ENCODE peak calls at places on chromosome 22, in five cellular contexts. J is thoracic aorta, T is epithelial cell of esophagus, R is fibroblast of pulmonary artery, Q is kidney. E is an unnamed sample.
A peak's percentile ranks its signal among the peaks of the same experiment; 100 is the strongest.

GRCh38 chr22:50326959-50327710 is at the start of gene DENND6B:
- DNase-seq in R (peak; percentile 77), T (peak; percentile 78), J (no peak), Q (peak; percentile 93), E (peak; percentile 89)

GRCh38 chr22:27800250-27801131 is 1.1 kb downstream of the MN1 start:
- DNase-seq in J (no peak), Q (peak; percentile 77), R (peak; percentile 33), T (peak; percentile 56), E (peak; percentile 49)

GRCh38 chr22:27270818-27271510 is 530.6 kb downstream of the MN1 start:
- DNase-seq in Q (no peak), T (no peak), J (no peak), R (peak; percentile 22), E (no peak)

GRCh38 chr22:47775191-47775590 is 1012.7 kb downstream of the TBC1D22A start:
- DNase-seq in R (no peak), T (no peak), Q (no peak), J (no peak), E (no peak)

GRCh38 chr22:50577987-50578775 is at the start of gene CPT1B:
- DNase-seq in R (no peak), J (no peak), T (no peak), Q (no peak), E (no peak)

GRCh38 chr22:44685384-44686056 is 16.5 kb upstream of the PRR5 start:
- DNase-seq in Q (no peak), T (peak; percentile 99), J (no peak), R (peak; percentile 30), E (peak; percentile 53)

GRCh38 chr22:46432164-46433068 is 96.9 kb downstream of the TRMU start:
- DNase-seq in J (no peak), Q (peak; percentile 65), R (no peak), T (no peak), E (no peak)

GRCh38 chr22:24981066-24981465 is 28.6 kb downstream of the KIAA1671 start:
- DNase-seq in Q (no peak), J (no peak), T (no peak), R (no peak), E (no peak)

GRCh38 chr22:44289429-44290171 is 23.2 kb downstream of the SHISAL1 start:
- DNase-seq in T (no peak), J (no peak), R (no peak), Q (no peak), E (peak; percentile 76)

GRCh38 chr22:27137809-27138400 is 480.5 kb downstream of the MIAT start:
- DNase-seq in R (no peak), J (no peak), Q (no peak), T (no peak), E (no peak)

GRCh38 chr22:30941363-30941740 is 27.2 kb downstream of the MORC2 start:
- DNase-seq in J (no peak), Q (no peak), R (no peak), T (no peak), E (no peak)

GRCh38 chr22:49628351-49629023 is 199.2 kb downstream of the BRD1 start:
- DNase-seq in Q (peak; percentile 69), T (no peak), J (no peak), R (no peak), E (peak; percentile 73)

GRCh38 chr22:45483319-45483718 is 19.4 kb upstream of the FBLN1 start:
- DNase-seq in R (no peak), J (no peak), Q (no peak), T (no peak), E (no peak)

GRCh38 chr22:36577019-36577418 is 48.1 kb upstream of the EIF3D start:
- DNase-seq in T (peak; percentile 74), J (no peak), R (peak; percentile 12), Q (no peak), E (no peak)

GRCh38 chr22:30609260-30610185 is 2.5 kb downstream of the TCN2 start:
- DNase-seq in T (peak; percentile 86), R (peak; percentile 78), Q (no peak), J (no peak), E (no peak)

GRCh38 chr22:19055801-19056200 is 66.4 kb downstream of the DGCR2 start:
- DNase-seq in T (no peak), R (no peak), J (no peak), Q (peak; percentile 53), E (no peak)

GRCh38 chr22:47006869-47007268 is 244.4 kb downstream of the TBC1D22A start:
- DNase-seq in T (no peak), J (no peak), R (no peak), Q (no peak), E (no peak)

GRCh38 chr22:50236731-50237409 is 8.0 kb downstream of the TUBGCP6 start:
- DNase-seq in Q (peak; percentile 55), J (no peak), R (peak; percentile 44), T (peak; percentile 49), E (peak; percentile 31)

GRCh38 chr22:37409557-37409956 is 17.7 kb downstream of the ELFN2 start:
- DNase-seq in T (no peak), J (no peak), R (no peak), Q (no peak), E (no peak)

GRCh38 chr22:50308597-50308935 is 1.1 kb upstream of the PLXNB2 start:
- DNase-seq in T (no peak), Q (peak; percentile 96), J (no peak), R (peak; percentile 88), E (peak; percentile 51)

GRCh38 chr22:31084811-31085492 is 3.8 kb downstream of the SMTN start:
- DNase-seq in T (peak; percentile 75), Q (peak; percentile 96), J (peak; percentile 74), R (peak; percentile 84), E (peak; percentile 87)

GRCh38 chr22:23606204-23607131 is 25.7 kb downstream of the DRICH1 start:
- DNase-seq in T (no peak), Q (no peak), R (no peak), J (no peak), E (no peak)

GRCh38 chr22:24230911-24231656 is 13.8 kb downstream of the GGT5 start:
- DNase-seq in T (no peak), R (no peak), J (no peak), Q (peak; percentile 80), E (peak; percentile 63)

GRCh38 chr22:49332691-49333090 is 495.0 kb downstream of the BRD1 start:
- DNase-seq in T (no peak), R (no peak), J (no peak), Q (no peak), E (no peak)

GRCh38 chr22:46267431-46268279 is at the start of gene TTC38:
- DNase-seq in R (peak; percentile 79), Q (peak; percentile 96), T (peak; percentile 72), J (peak; percentile 64), E (peak; percentile 86)

GRCh38 chr22:23829845-23830372 is 8.9 kb downstream of the DERL3 start:
- DNase-seq in R (peak; percentile 79), J (no peak), T (no peak), Q (peak; percentile 2), E (no peak)

GRCh38 chr22:50497093-50497492 is 10.4 kb downstream of the LMF2 start:
- DNase-seq in Q (no peak), R (no peak), J (no peak), T (no peak), E (no peak)

GRCh38 chr22:37182949-37183245 is 5.2 kb downstream of the C1QTNF6 start:
- DNase-seq in Q (peak; percentile 41), T (no peak), R (no peak), J (no peak), E (no peak)

GRCh38 chr22:17104336-17104935 is 16.7 kb downstream of the TMEM121B start:
- DNase-seq in R (no peak), Q (no peak), J (no peak), T (no peak), E (no peak)

GRCh38 chr22:17601031-17601430 is 27.5 kb downstream of the ATP6V1E1 start:
- DNase-seq in J (no peak), T (no peak), R (no peak), Q (peak; percentile 6), E (no peak)

GRCh38 chr22:46054878-46055158 is 77.9 kb upstream of the WNT7B start:
- DNase-seq in Q (peak; percentile 44), J (no peak), T (no peak), R (no peak), E (no peak)

GRCh38 chr22:18032455-18033101 is 8.2 kb upstream of the MICAL3 start:
- DNase-seq in J (no peak), Q (no peak), T (peak; percentile 96), R (peak; percentile 39), E (no peak)

GRCh38 chr22:50621948-50622722 is 5.8 kb downstream of the ARSA start:
- DNase-seq in J (no peak), Q (peak; percentile 62), R (no peak), T (peak; percentile 58), E (no peak)

GRCh38 chr22:43202756-43203155 is 15.8 kb upstream of the TTLL12 start:
- DNase-seq in T (no peak), Q (peak; percentile 27), R (no peak), J (no peak), E (no peak)

GRCh38 chr22:43201486-43202219 is 14.7 kb upstream of the TTLL12 start:
- DNase-seq in J (no peak), R (no peak), Q (peak; percentile 63), T (no peak), E (no peak)

GRCh38 chr22:43205261-43205691 is 18.3 kb upstream of the TTLL12 start:
- DNase-seq in J (no peak), Q (peak; percentile 58), T (no peak), R (no peak), E (no peak)

GRCh38 chr22:43202326-43202725 is 15.4 kb upstream of the TTLL12 start:
- DNase-seq in R (no peak), J (no peak), Q (peak; percentile 45), T (no peak), E (no peak)

GRCh38 chr22:43203471-43203981 is 16.6 kb upstream of the TTLL12 start:
- DNase-seq in J (no peak), Q (peak; percentile 68), R (peak; percentile 10), T (no peak), E (peak; percentile 59)
- TF ChIP-seq CTCF in J (no peak), Q (no peak), R (no peak), T (no peak), E (no peak)

GRCh38 chr22:38518620-38519019 is 12.5 kb upstream of the DDX17 start:
- DNase-seq in Q (no peak), J (no peak), R (no peak), T (no peak), E (no peak)

DNA sequence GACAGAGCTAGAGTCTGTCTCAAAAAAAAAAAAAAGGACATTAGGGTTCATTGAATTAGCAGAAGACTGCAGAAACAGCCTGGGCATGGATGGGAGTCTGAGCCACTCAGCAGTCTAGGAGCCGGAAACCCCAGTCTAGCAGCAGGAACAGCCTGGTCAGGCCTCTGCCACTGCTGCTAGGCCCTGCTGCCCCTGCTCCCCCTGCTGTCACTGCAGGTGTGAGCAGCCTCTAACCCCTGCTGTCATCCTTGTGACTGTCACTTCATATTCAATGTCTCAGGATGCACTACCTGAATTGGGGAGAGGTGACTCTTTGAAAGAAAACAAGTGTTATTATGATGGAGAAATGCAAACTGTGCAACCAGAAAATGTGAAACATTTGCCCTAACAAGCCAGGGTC is 7.0 kb upstream of the DDX17 start:
- DNase-seq in R (no peak), J (no peak), Q (no peak), T (no peak), E (peak; percentile 14)
- TF ChIP-seq CTCF in R (no peak), J (no peak), Q (no peak), T (no peak), E (peak; percentile 20)

GRCh38 chr22:32674925-32675825 is 126.3 kb upstream of the TIMP3 start:
- DNase-seq in T (no peak), Q (no peak), R (no peak), J (no peak), E (no peak)
- TF ChIP-seq CTCF in T (no peak), Q (no peak), R (peak; percentile 11), J (no peak), E (no peak)

GRCh38 chr22:38724926-38725571 is 19.3 kb downstream of the GTPBP1 start:
- DNase-seq in J (no peak), R (peak; percentile 52), T (peak; percentile 57), Q (no peak), E (no peak)
- TF ChIP-seq CTCF in J (peak; percentile 26), R (peak; percentile 60), T (peak; percentile 64), Q (peak; percentile 11), E (peak; percentile 48)

E was measured in nephron progenitor cell.